ENCODE peak calls at places on chromosome 21, in ten cellular contexts. One of them, this sample, is unnamed.

GRCh38 chr21:35217504-35218060 is 168.5 kb upstream of the RUNX1 start:
- DNase-seq in sigmoid colon: no peak
- DNase-seq in endothelial cell: no peak
- DNase-seq in BE2C: no peak
- DNase-seq in neural progenitor cell: no peak
- DNase-seq in WTC11: no peak
- DNase-seq in CD4-positive, alpha-beta T cell: no peak
- DNase-seq in H9: peak
- DNase-seq in mesothelial cell of epicardium: no peak
- DNase-seq in pancreas: no peak
- DNase-seq in this sample: no peak

GRCh38 chr21:41927727-41928409 is 25.9 kb downstream of the C2CD2 start:
- DNase-seq in sigmoid colon: peak
- DNase-seq in endothelial cell: no peak
- DNase-seq in BE2C: no peak
- DNase-seq in neural progenitor cell: no peak
- DNase-seq in WTC11: no peak
- DNase-seq in CD4-positive, alpha-beta T cell: no peak
- DNase-seq in H9: no peak
- DNase-seq in mesothelial cell of epicardium: no peak
- DNase-seq in pancreas: no peak
- DNase-seq in this sample: no peak

GRCh38 chr21:32719085-32719484 is 8.7 kb downstream of the SYNJ1 start:
- DNase-seq in sigmoid colon: no peak
- DNase-seq in endothelial cell: no peak
- DNase-seq in BE2C: no peak
- DNase-seq in neural progenitor cell: no peak
- DNase-seq in WTC11: no peak
- DNase-seq in CD4-positive, alpha-beta T cell: no peak
- DNase-seq in H9: no peak
- DNase-seq in mesothelial cell of epicardium: no peak
- DNase-seq in pancreas: no peak
- DNase-seq in this sample: no peak

GRCh38 chr21:36429672-36430546 is 44.7 kb downstream of the CHAF1B start:
- DNase-seq in sigmoid colon: peak
- DNase-seq in endothelial cell: peak
- DNase-seq in BE2C: peak
- DNase-seq in neural progenitor cell: peak
- DNase-seq in WTC11: peak
- DNase-seq in CD4-positive, alpha-beta T cell: peak
- DNase-seq in H9: peak
- DNase-seq in mesothelial cell of epicardium: no peak
- DNase-seq in pancreas: peak
- DNase-seq in this sample: peak

GRCh38 chr21:35244514-35244913 is 195.4 kb upstream of the RUNX1 start:
- DNase-seq in sigmoid colon: no peak
- DNase-seq in endothelial cell: no peak
- DNase-seq in BE2C: no peak
- DNase-seq in neural progenitor cell: no peak
- DNase-seq in WTC11: no peak
- DNase-seq in CD4-positive, alpha-beta T cell: no peak
- DNase-seq in H9: no peak
- DNase-seq in mesothelial cell of epicardium: no peak
- DNase-seq in pancreas: peak
- DNase-seq in this sample: no peak

GRCh38 chr21:35340273-35340672 is 291.2 kb upstream of the RUNX1 start:
- DNase-seq in sigmoid colon: no peak
- DNase-seq in endothelial cell: no peak
- DNase-seq in BE2C: no peak
- DNase-seq in neural progenitor cell: no peak
- DNase-seq in WTC11: no peak
- DNase-seq in CD4-positive, alpha-beta T cell: no peak
- DNase-seq in H9: no peak
- DNase-seq in mesothelial cell of epicardium: no peak
- DNase-seq in pancreas: no peak
- DNase-seq in this sample: no peak

GRCh38 chr21:41207401-41208388 is 39.7 kb downstream of the BACE2 start:
- DNase-seq in sigmoid colon: peak
- DNase-seq in endothelial cell: no peak
- DNase-seq in BE2C: no peak
- DNase-seq in neural progenitor cell: no peak
- DNase-seq in WTC11: no peak
- DNase-seq in CD4-positive, alpha-beta T cell: no peak
- DNase-seq in H9: no peak
- DNase-seq in mesothelial cell of epicardium: peak
- DNase-seq in pancreas: peak
- DNase-seq in this sample: no peak

GRCh38 chr21:46424062-46424591 is 34.6 kb upstream of the DIP2A start:
- DNase-seq in sigmoid colon: no peak
- DNase-seq in endothelial cell: peak
- DNase-seq in BE2C: no peak
- DNase-seq in neural progenitor cell: no peak
- DNase-seq in WTC11: no peak
- DNase-seq in CD4-positive, alpha-beta T cell: no peak
- DNase-seq in H9: no peak
- DNase-seq in mesothelial cell of epicardium: no peak
- DNase-seq in pancreas: no peak
- DNase-seq in this sample: peak

GRCh38 chr21:36707763-36708511 is 9.0 kb downstream of the SIM2 start:
- DNase-seq in sigmoid colon: peak
- DNase-seq in endothelial cell: no peak
- DNase-seq in BE2C: no peak
- DNase-seq in neural progenitor cell: peak
- DNase-seq in WTC11: no peak
- DNase-seq in CD4-positive, alpha-beta T cell: no peak
- DNase-seq in H9: no peak
- DNase-seq in mesothelial cell of epicardium: no peak
- DNase-seq in pancreas: no peak
- DNase-seq in this sample: peak

GRCh38 chr21:33950425-33951079 is 34.9 kb upstream of the ATP5PO start:
- DNase-seq in sigmoid colon: no peak
- DNase-seq in endothelial cell: no peak
- DNase-seq in BE2C: no peak
- DNase-seq in neural progenitor cell: no peak
- DNase-seq in WTC11: no peak
- DNase-seq in CD4-positive, alpha-beta T cell: no peak
- DNase-seq in H9: no peak
- DNase-seq in mesothelial cell of epicardium: no peak
- DNase-seq in pancreas: no peak
- DNase-seq in this sample: no peak

GRCh38 chr21:32496536-32496935 is 84.0 kb downstream of the EVA1C start:
- DNase-seq in sigmoid colon: peak
- DNase-seq in endothelial cell: no peak
- DNase-seq in BE2C: no peak
- DNase-seq in neural progenitor cell: no peak
- DNase-seq in WTC11: no peak
- DNase-seq in CD4-positive, alpha-beta T cell: no peak
- DNase-seq in H9: no peak
- DNase-seq in mesothelial cell of epicardium: no peak
- DNase-seq in pancreas: no peak
- DNase-seq in this sample: no peak

GRCh38 chr21:37425684-37426083 is 59.1 kb downstream of the DYRK1A start:
- DNase-seq in sigmoid colon: no peak
- DNase-seq in endothelial cell: no peak
- DNase-seq in BE2C: no peak
- DNase-seq in neural progenitor cell: no peak
- DNase-seq in WTC11: no peak
- DNase-seq in CD4-positive, alpha-beta T cell: no peak
- DNase-seq in H9: no peak
- DNase-seq in mesothelial cell of epicardium: no peak
- DNase-seq in pancreas: no peak
- DNase-seq in this sample: no peak

GRCh38 chr21:14040386-14040785 is 170.4 kb downstream of the LIPI start:
- DNase-seq in sigmoid colon: no peak
- DNase-seq in endothelial cell: no peak
- DNase-seq in BE2C: no peak
- DNase-seq in neural progenitor cell: no peak
- DNase-seq in WTC11: no peak
- DNase-seq in CD4-positive, alpha-beta T cell: no peak
- DNase-seq in H9: no peak
- DNase-seq in mesothelial cell of epicardium: no peak
- DNase-seq in pancreas: no peak
- DNase-seq in this sample: no peak

DNA sequence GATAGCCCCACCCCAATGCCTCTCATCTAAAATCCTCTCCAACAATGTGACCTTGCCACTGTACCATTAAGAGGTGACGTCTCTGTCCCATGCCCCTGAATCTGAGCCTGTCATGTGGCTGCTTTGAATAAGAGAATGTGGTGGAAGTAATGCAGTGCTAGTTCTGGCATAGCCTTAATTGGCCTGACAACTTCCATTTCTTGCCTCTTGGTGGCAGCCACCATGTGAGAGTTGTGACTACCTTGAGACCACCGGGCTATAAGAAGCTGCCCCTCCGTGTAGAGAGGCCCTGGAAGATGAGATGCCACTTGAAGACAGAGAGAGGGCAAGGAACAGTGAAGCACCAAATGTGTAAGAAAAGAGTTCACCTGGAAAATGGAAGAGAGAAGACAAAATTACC is 95.4 kb downstream of the POFUT2 start:
- DNase-seq in sigmoid colon: no peak
- DNase-seq in endothelial cell: no peak
- DNase-seq in BE2C: no peak
- DNase-seq in neural progenitor cell: peak
- DNase-seq in WTC11: no peak
- DNase-seq in CD4-positive, alpha-beta T cell: no peak
- DNase-seq in H9: no peak
- DNase-seq in mesothelial cell of epicardium: no peak
- DNase-seq in pancreas: no peak
- DNase-seq in this sample: no peak
- TF ChIP-seq CTCF in sigmoid colon: no peak
- TF ChIP-seq CTCF in endothelial cell: no peak
- TF ChIP-seq CTCF in BE2C: peak
- TF ChIP-seq CTCF in neural progenitor cell: peak
- TF ChIP-seq CTCF in WTC11: no peak
- TF ChIP-seq CTCF in CD4-positive, alpha-beta T cell: no peak
- TF ChIP-seq CTCF in H9: peak
- TF ChIP-seq CTCF in mesothelial cell of epicardium: no peak
- TF ChIP-seq CTCF in pancreas: no peak
- TF ChIP-seq CTCF in this sample: no peak

DNA sequence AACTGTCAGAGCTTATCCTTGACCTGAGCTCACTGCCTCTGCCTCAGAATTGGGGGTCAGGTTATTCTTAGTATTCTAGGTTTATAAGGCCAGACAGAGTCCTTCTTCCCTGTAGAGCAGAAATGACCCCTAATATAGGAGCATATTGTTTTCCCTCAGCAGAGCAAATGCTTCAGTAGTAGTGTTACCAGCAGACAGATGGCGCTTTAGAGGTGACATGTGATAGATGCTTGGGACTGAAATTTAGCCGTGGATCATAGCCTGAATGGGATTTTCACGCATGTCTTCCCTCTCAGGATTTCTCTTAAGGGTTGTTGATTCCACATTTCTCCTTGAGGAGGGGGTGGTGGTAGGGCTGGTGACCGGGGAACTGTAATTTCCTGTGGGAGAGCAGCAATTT is 24.5 kb downstream of the ADARB1 start:
- DNase-seq in sigmoid colon: no peak
- DNase-seq in endothelial cell: no peak
- DNase-seq in BE2C: no peak
- DNase-seq in neural progenitor cell: peak
- DNase-seq in WTC11: no peak
- DNase-seq in CD4-positive, alpha-beta T cell: no peak
- DNase-seq in H9: no peak
- DNase-seq in mesothelial cell of epicardium: no peak
- DNase-seq in pancreas: no peak
- DNase-seq in this sample: no peak
- TF ChIP-seq CTCF in sigmoid colon: no peak
- TF ChIP-seq CTCF in endothelial cell: no peak
- TF ChIP-seq CTCF in BE2C: peak
- TF ChIP-seq CTCF in neural progenitor cell: peak
- TF ChIP-seq CTCF in WTC11: no peak
- TF ChIP-seq CTCF in CD4-positive, alpha-beta T cell: no peak
- TF ChIP-seq CTCF in H9: peak
- TF ChIP-seq CTCF in mesothelial cell of epicardium: no peak
- TF ChIP-seq CTCF in pancreas: no peak
- TF ChIP-seq CTCF in this sample: no peak

DNA sequence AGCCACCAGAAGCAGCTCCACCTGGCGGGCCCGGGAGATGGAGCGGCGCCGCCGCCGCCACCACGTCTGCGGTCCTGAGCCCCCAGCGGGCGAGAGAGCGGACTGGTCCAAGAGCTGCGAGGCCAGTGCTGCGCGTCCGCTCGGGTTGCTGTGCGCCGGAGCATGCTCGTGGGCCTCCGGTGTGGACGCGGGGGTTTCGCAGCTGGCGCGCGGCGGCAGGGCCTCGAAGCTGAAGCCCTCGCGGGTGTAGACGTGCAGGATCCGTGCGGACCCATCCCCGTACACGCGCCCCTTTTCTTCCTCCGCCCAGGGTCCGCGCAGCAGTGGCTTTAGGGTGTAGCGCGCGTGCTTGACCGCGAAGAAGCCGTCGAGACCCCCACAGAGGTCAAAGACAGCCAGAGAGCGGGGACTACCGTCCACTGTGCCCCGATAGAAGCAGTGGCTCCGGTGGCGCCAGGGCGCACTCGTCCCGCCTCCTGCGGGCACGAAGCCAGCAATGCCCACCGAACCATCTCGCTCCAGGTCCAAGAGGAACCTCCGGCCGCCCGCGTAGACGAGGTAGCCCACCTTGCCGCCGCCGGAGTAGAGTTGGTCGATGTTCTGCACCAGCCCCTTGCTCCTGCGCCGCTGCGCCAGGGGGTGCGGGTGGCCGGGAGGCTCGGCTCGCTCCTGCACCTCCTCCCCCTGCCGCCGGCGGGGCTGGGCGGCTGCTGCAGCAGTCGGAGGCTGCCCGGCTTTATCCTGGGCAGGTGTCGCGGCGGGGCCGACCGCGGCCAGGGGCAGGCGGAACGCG is 1.1 kb downstream of the ADAMTS5 start:
- DNase-seq in sigmoid colon: peak
- DNase-seq in endothelial cell: peak
- DNase-seq in BE2C: peak
- DNase-seq in neural progenitor cell: peak
- DNase-seq in WTC11: peak
- DNase-seq in CD4-positive, alpha-beta T cell: no peak
- DNase-seq in H9: peak
- DNase-seq in mesothelial cell of epicardium: peak
- DNase-seq in pancreas: peak
- DNase-seq in this sample: peak
- TF ChIP-seq CTCF in sigmoid colon: no peak
- TF ChIP-seq CTCF in endothelial cell: peak
- TF ChIP-seq CTCF in BE2C: peak
- TF ChIP-seq CTCF in neural progenitor cell: peak
- TF ChIP-seq CTCF in WTC11: no peak
- TF ChIP-seq CTCF in CD4-positive, alpha-beta T cell: no peak
- TF ChIP-seq CTCF in H9: peak
- TF ChIP-seq CTCF in mesothelial cell of epicardium: peak
- TF ChIP-seq CTCF in pancreas: no peak
- TF ChIP-seq CTCF in this sample: peak

DNA sequence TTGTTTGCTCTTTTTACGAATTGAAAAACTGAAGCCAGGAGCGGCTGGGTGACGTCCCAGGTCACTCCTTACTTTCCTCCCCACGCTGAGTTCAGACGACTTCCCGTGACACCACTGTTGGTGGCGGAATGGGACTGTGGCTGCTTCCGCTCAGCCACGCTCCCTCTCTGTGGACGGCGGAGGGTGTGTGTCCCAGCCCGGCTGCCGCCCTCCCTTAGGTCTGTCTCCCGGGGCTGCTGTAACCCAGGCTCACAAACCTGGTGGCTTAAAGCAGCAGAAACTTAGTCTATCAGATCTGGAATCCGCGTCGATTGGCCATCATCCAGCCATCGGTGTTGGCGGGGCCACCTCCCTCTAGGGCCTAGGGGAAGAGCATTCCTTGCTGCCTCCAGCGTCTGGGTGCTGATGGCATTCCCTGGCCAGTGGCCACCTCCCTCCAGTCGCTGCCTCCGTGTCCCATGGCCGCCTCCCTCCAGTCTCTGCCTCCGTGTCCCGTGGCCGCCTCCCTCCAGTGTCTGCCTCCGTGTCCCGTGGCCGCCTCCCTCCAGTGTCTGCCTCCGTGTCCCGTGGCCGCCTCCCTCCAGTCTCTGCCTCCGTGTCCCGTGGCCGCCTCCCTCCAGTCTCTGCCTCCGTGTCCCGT is 17.5 kb downstream of the TRPM2 start:
- DNase-seq in sigmoid colon: peak
- DNase-seq in endothelial cell: no peak
- DNase-seq in BE2C: no peak
- DNase-seq in neural progenitor cell: no peak
- DNase-seq in WTC11: no peak
- DNase-seq in CD4-positive, alpha-beta T cell: no peak
- DNase-seq in H9: no peak
- DNase-seq in mesothelial cell of epicardium: no peak
- DNase-seq in pancreas: no peak
- DNase-seq in this sample: no peak
- TF ChIP-seq CTCF in sigmoid colon: no peak
- TF ChIP-seq CTCF in endothelial cell: no peak
- TF ChIP-seq CTCF in BE2C: no peak
- TF ChIP-seq CTCF in neural progenitor cell: no peak
- TF ChIP-seq CTCF in WTC11: no peak
- TF ChIP-seq CTCF in CD4-positive, alpha-beta T cell: no peak
- TF ChIP-seq CTCF in H9: no peak
- TF ChIP-seq CTCF in mesothelial cell of epicardium: no peak
- TF ChIP-seq CTCF in pancreas: no peak
- TF ChIP-seq CTCF in this sample: no peak

This sample was measured in glutamatergic neuron.